ENCODE peak calls at places on chromosome 18, in six cellular contexts. C is heart left ventricle, L is K562, T is SK-N-SH, E is tibial artery, G is mesendoderm. J is an unnamed sample.

GRCh38 chr18:3790702-3791101 is 340.7 kb downstream of the TGIF1 start:
- DNase-seq in C (no peak), G (no peak), L (no peak), T (no peak), E (no peak), J (no peak)

GRCh38 chr18:55265916-55266488 is 306.7 kb upstream of the CCDC68 start:
- DNase-seq in C (no peak), G (peak; percentile 47), T (no peak), E (no peak), L (no peak), J (no peak)

GRCh38 chr18:32427084-32427933 is 43.4 kb downstream of the GAREM1 start:
- DNase-seq in L (no peak), C (no peak), E (no peak), G (no peak), T (no peak), J (peak; percentile 27)

GRCh38 chr18:77495982-77496690 is 246.5 kb downstream of the GALR1 start:
- DNase-seq in E (no peak), T (no peak), C (no peak), L (no peak), G (no peak), J (no peak)

GRCh38 chr18:27175914-27176313 is 9.2 kb downstream of the CHST9 start:
- DNase-seq in G (peak; percentile 82), C (no peak), L (no peak), E (no peak), T (no peak), J (no peak)

GRCh38 chr18:14943486-14943885 is 195.5 kb downstream of the ANKRD30B start:
- DNase-seq in C (no peak), G (no peak), E (no peak), L (no peak), T (no peak), J (no peak)

GRCh38 chr18:67652296-67652695 is 135.8 kb upstream of the DSEL start:
- DNase-seq in C (no peak), T (peak; percentile 17), E (no peak), L (no peak), G (no peak), J (no peak)

GRCh38 chr18:22974707-22975106 is 41.6 kb downstream of the RBBP8 start:
- DNase-seq in G (no peak), E (no peak), L (no peak), C (no peak), T (no peak), J (peak; percentile 74)

GRCh38 chr18:50847192-50847591 is 27.4 kb upstream of the MRO start:
- DNase-seq in C (no peak), G (no peak), E (no peak), L (no peak), T (no peak), J (no peak)

GRCh38 chr18:4453712-4454547 is 1.2 kb downstream of the DLGAP1 start:
- DNase-seq in E (no peak), L (no peak), C (no peak), T (peak; percentile 8), G (peak; percentile 77), J (no peak)

GRCh38 chr18:36578871-36579270 is 249.9 kb downstream of the TPGS2 start:
- DNase-seq in E (no peak), G (no peak), L (no peak), C (no peak), T (peak; percentile 30), J (no peak)

GRCh38 chr18:60372598-60372997 is at the start of gene MC4R:
- DNase-seq in C (no peak), G (peak; percentile 48), L (no peak), T (peak; percentile 77), E (no peak), J (peak; percentile 44)

GRCh38 chr18:9568186-9568585 is 46.2 kb downstream of the PPP4R1 start:
- DNase-seq in L (no peak), C (no peak), E (no peak), G (no peak), T (no peak), J (no peak)

GRCh38 chr18:27931563-27931962 is 245.4 kb downstream of the CDH2 start:
- DNase-seq in L (no peak), G (no peak), E (no peak), C (no peak), T (peak; percentile 26), J (no peak)

GRCh38 chr18:76545433-76546281 is 50.6 kb upstream of the ZNF516 start:
- DNase-seq in L (no peak), E (no peak), G (no peak), T (no peak), C (no peak), J (no peak)

GRCh38 chr18:44737623-44738022 is 56.9 kb downstream of the SETBP1 start:
- DNase-seq in C (no peak), G (no peak), E (peak; percentile 74), T (no peak), L (no peak), J (no peak)

GRCh38 chr18:2971741-2972552 is 41.0 kb downstream of the LPIN2 start:
- DNase-seq in G (no peak), C (peak; percentile 58), L (no peak), T (no peak), E (peak; percentile 66), J (peak; percentile 51)

DNA sequence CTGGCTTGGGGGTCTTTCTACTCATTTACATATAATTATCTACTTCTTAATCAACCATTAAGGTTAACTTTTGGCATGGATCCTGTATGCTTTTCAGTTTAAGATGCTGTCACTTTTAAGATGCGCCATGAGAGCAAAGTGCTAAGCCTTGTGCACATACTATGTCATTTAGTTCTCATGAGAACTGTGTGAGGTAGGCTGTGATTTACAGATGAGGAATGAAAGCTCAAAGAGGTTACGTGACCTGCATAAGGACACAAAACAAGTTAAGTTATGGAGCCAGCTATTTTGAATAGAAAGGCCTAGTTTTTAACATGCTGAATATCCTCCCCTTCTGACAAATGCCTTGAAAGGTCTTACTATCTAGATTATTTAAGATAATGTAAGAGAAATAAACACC is 4.2 kb downstream of the NEDD4L start:
- DNase-seq in L (no peak), G (no peak), E (no peak), T (no peak), C (no peak), J (no peak)
- H3K27ac ChIP-seq in L (no peak overlapping the region), G (no peak overlapping the region), E (no peak overlapping the region), T (no peak overlapping the region), C (no peak overlapping the region), J (no peak overlapping the region)

DNA sequence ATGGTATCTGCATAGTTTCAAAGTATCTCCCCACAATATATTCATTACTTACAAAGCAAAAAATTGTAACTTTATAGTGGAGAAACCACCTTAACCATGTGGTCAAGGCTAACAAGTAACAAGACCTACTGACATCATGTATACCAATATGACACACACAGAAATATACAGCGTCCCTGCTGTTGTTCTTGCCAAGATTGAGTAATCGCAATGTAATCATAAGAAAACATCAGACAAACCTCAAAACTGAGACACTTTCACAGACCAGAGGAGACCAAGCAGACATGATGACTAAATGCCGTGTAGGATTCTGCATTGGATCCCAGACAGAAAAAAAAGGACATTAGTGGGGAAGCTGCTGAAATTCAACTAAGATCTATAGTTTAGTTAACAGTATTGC is 123.0 kb downstream of the ACAA2 start:
- DNase-seq in E (no peak), L (no peak), T (no peak), G (no peak), C (no peak), J (no peak)
- H3K4me3 ChIP-seq in E (no peak overlapping the region), L (no peak overlapping the region), T (peak overlapping the region; percentile 4), G (no peak overlapping the region), C (no peak overlapping the region), J (no peak overlapping the region)

DNA sequence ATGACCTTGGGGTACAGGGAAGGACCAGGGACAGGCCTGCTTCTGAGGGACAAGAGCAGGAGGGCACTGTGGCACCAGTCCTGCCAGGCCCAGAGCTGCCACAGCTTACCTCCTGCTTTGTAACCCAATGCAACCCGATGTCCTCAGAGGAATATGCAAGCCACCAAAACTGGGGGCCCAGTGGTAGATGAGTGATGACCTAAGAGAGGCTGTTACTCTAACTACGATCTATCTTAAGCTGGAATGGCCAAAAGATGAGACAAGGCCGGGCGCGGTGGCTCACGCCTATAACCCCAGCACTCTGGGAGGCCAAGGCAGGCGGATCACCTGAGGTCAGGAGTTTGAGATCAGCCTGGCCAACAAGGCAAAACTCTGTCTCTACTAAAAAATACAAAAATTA is 12.8 kb downstream of the CYB5A start:
- DNase-seq in L (no peak), C (no peak), T (no peak), G (no peak), E (no peak), J (no peak)
- H3K4me1 ChIP-seq in L (no peaks in the 10 kb centered on the region), C (peaks cover 76% of the 10 kb centered on the region), T (no peaks in the 10 kb centered on the region), G (peaks cover 18% of the 10 kb centered on the region), E (peaks cover 2% of the 10 kb centered on the region), J (peaks cover 13% of the 10 kb centered on the region)

GRCh38 chr18:45957100-45957499 is 10.0 kb downstream of the EPG5 start:
- DNase-seq in L (no peak), E (no peak), G (no peak), T (no peak), C (no peak), J (no peak)
- H3K27ac ChIP-seq in L (no peak overlapping the region), E (no peak overlapping the region), G (no peak overlapping the region), T (peak overlapping the region; percentile 86), C (no peak overlapping the region), J (no peak overlapping the region)

DNA sequence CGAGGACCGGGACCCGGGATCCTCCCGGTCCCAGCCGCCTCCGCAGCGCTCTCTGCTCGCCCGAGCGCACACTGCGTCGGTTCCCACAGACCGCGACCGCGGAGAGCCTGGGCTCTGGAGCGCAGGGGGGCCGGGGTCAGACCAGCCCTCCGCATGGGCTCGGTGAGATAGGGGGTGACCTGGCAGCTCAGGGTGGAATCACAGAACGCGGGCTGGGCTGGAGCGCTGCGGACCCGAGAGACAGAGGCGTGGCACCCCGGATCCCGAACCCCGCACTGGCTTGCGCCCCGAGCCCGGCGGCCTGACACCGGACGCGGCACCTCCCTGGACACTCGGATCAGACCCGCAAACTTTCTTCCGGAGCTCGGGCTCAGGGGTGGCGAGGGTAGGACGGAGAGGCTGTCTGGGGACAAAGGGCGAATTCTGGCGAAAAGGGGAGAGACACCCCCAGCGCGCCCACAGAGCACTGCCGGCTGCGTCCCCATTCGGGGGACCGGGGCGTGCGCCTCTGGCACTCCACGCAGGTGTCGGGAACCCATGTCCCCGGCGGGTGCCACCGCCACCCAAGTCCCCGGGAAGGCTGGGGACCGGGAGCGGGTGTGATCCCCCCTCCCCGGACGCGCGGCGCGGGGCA is 582 bp downstream of the DIPK1C start:
- DNase-seq in T (no peak), E (no peak), C (no peak), L (no peak), G (peak; percentile 17), J (no peak)
- H3K4me3 ChIP-seq in T (no peak overlapping the region), E (peak overlapping the region; percentile 13), C (peak overlapping the region; percentile 57), L (no peak overlapping the region), G (peak overlapping the region; percentile 17), J (no peak overlapping the region)

GRCh38 chr18:79516441-79516931 is 120.8 kb downstream of the NFATC1 start:
- DNase-seq in L (no peak), C (no peak), G (no peak), E (no peak), T (no peak), J (no peak)
- H3K4me1 ChIP-seq in L (peaks cover 12% of the 10 kb centered on the region), C (peaks cover 3% of the 10 kb centered on the region), G (no peaks in the 10 kb centered on the region), E (peaks cover 4% of the 10 kb centered on the region), T (no peaks in the 10 kb centered on the region), J (no peaks in the 10 kb centered on the region)

DNA sequence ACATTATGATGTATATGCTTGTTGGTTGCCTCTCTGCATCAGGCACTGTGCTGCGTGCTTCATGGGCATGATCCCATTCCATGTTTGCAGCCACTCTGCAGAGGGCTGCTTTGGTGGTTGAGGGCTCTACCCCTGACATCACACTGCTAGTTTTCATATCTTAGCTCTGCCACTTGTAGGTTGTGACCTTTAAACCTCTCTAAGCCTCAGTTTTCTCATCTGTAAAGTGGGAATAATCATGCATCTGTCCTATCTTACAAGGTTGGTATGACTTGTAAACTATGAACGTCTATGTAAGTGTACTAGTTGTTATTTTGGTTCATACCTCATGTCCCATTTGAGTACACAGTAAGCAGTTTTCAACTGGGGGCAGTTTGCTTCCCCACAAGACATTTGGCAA is 260.4 kb downstream of the PHLPP1 start:
- DNase-seq in G (no peak), T (no peak), E (no peak), C (no peak), L (no peak), J (no peak)
- H3K27ac ChIP-seq in G (no peak overlapping the region), T (no peak overlapping the region), E (no peak overlapping the region), C (no peak overlapping the region), L (no peak overlapping the region), J (no peak overlapping the region)